ENCODE peak calls at places on chromosomes 3 and 15, in ten cellular contexts. F is coronary artery; A is erythroblast; E is Karpas-422; L is effector memory CD8-positive, alpha-beta T cell; U is activated T-cell treated with anti-CD3 and anti-CD28 coated beads for 1 hour; W is aorta; I is GM12891; T is endothelial cell; M is WTC11. D is an unnamed sample.

GRCh38 chr15:48939686-48940085 is 24.0 kb downstream of the SHC4 start:
- DNase-seq in W (peak), I (no peak), T (no peak), L (no peak), U (no peak), M (no peak), F (no peak), A (no peak), E (no peak), D (peak)

GRCh38 chr3:195813916-195814486 is 2.3 kb upstream of the MUC4 start:
- DNase-seq in M (no peak), I (no peak), E (no peak), W (peak), F (no peak), A (no peak), T (no peak), U (no peak), L (no peak), D (no peak)

GRCh38 chr3:52892625-52893311 is 4.6 kb downstream of the STIMATE start:
- DNase-seq in W (no peak), M (no peak), A (peak), F (no peak), T (no peak), L (peak), I (no peak), U (peak), E (peak), D (no peak)

GRCh38 chr3:157136647-157137387 is 23.1 kb downstream of the CCNL1 start:
- DNase-seq in I (no peak), W (no peak), T (no peak), U (no peak), F (no peak), L (no peak), E (no peak), A (no peak), M (no peak), D (no peak)

GRCh38 chr3:134253475-134254231 is 3.0 kb upstream of the RYK start:
- DNase-seq in E (no peak), U (no peak), I (no peak), W (no peak), L (no peak), T (no peak), A (no peak), F (no peak), M (no peak), D (no peak)

GRCh38 chr3:81244196-81244595 is 517.2 kb downstream of the GBE1 start:
- DNase-seq in L (no peak), E (no peak), U (no peak), A (no peak), W (no peak), M (no peak), F (no peak), T (no peak), I (no peak), D (no peak)

GRCh38 chr3:126034481-126035361 is 49.2 kb downstream of the SLC41A3 start:
- DNase-seq in M (no peak), I (no peak), F (peak), E (no peak), A (no peak), U (no peak), L (no peak), T (no peak), W (no peak), D (no peak)

GRCh38 chr15:68637755-68638405 is 59.1 kb downstream of the CORO2B start:
- DNase-seq in T (no peak), W (peak), M (no peak), F (no peak), U (no peak), E (no peak), L (no peak), A (no peak), I (no peak), D (no peak)

GRCh38 chr3:69712933-69713332 is 26.3 kb upstream of the MITF start:
- DNase-seq in L (no peak), U (no peak), M (no peak), A (peak), E (no peak), T (no peak), W (no peak), I (no peak), F (no peak), D (no peak)

GRCh38 chr3:125602752-125603649 is 7.7 kb upstream of the OSBPL11 start:
- DNase-seq in A (no peak), U (no peak), E (no peak), M (no peak), T (no peak), L (no peak), W (no peak), F (no peak), I (no peak), D (no peak)

GRCh38 chr15:67066041-67067021 is 929 bp downstream of the SMAD3 start:
- DNase-seq in W (peak), T (peak), E (peak), U (peak), M (no peak), L (peak), F (no peak), A (peak), I (no peak), D (no peak)

GRCh38 chr3:182180646-182181385 is 469.1 kb downstream of the SOX2 start:
- DNase-seq in F (no peak), M (no peak), E (no peak), I (no peak), A (no peak), U (no peak), T (no peak), W (no peak), L (no peak), D (no peak)

GRCh38 chr3:8837172-8837571 is 67.8 kb upstream of the OXTR start:
- DNase-seq in E (no peak), T (no peak), U (no peak), A (no peak), I (no peak), L (no peak), M (no peak), F (no peak), W (no peak), D (peak)

GRCh38 chr15:98969126-98969735 is 38.4 kb downstream of the PGPEP1L start:
- DNase-seq in F (no peak), M (no peak), U (no peak), L (no peak), I (no peak), E (no peak), T (no peak), W (no peak), A (no peak), D (no peak)

GRCh38 chr3:97971679-97972567 is at the start of gene RIOX2:
- DNase-seq in I (peak), L (peak), A (peak), M (peak), T (peak), F (peak), E (peak), W (peak), U (peak), D (peak)